ENCODE peak calls at places on chromosomes 11 and 22, in nine cellular contexts. One of them, this sample, is unnamed.

GRCh38 chr22:48627203-48627602 is 1200.5 kb downstream of the BRD1 start:
- DNase-seq in kidney: no peak
- DNase-seq in uterus: no peak
- DNase-seq in lower lobe of right lung: no peak
- DNase-seq in colonic mucosa: no peak
- DNase-seq in IMR-90: no peak
- DNase-seq in astrocyte of the spinal cord: no peak
- DNase-seq in WERI-Rb-1: no peak
- DNase-seq in NB4: peak; percentile 25
- DNase-seq in this sample: no peak

GRCh38 chr11:84780689-84781293 is 846.4 kb downstream of the DLG2 start:
- DNase-seq in IMR-90: peak; percentile 15
- DNase-seq in colonic mucosa: no peak
- DNase-seq in kidney: no peak
- DNase-seq in astrocyte of the spinal cord: peak; percentile 47
- DNase-seq in NB4: peak; percentile 40
- DNase-seq in WERI-Rb-1: no peak
- DNase-seq in lower lobe of right lung: no peak
- DNase-seq in uterus: no peak
- DNase-seq in this sample: peak; percentile 3

GRCh38 chr11:70503201-70503877 is 105.0 kb downstream of the CTTN start:
- DNase-seq in kidney: peak; percentile 41
- DNase-seq in WERI-Rb-1: peak; percentile 4
- DNase-seq in uterus: no peak
- DNase-seq in lower lobe of right lung: peak; percentile 36
- DNase-seq in colonic mucosa: no peak
- DNase-seq in astrocyte of the spinal cord: no peak
- DNase-seq in IMR-90: no peak
- DNase-seq in NB4: no peak
- DNase-seq in this sample: no peak

GRCh38 chr11:23359297-23359696 is 499.0 kb upstream of the CCDC179 start:
- DNase-seq in colonic mucosa: peak; percentile 23
- DNase-seq in uterus: no peak
- DNase-seq in kidney: no peak
- DNase-seq in WERI-Rb-1: no peak
- DNase-seq in IMR-90: peak; percentile 97
- DNase-seq in NB4: no peak
- DNase-seq in lower lobe of right lung: no peak
- DNase-seq in astrocyte of the spinal cord: peak; percentile 94
- DNase-seq in this sample: peak; percentile 87

GRCh38 chr22:43922123-43922522 is 1.5 kb upstream of the PNPLA3 start:
- DNase-seq in WERI-Rb-1: no peak
- DNase-seq in astrocyte of the spinal cord: no peak
- DNase-seq in NB4: no peak
- DNase-seq in colonic mucosa: no peak
- DNase-seq in kidney: no peak
- DNase-seq in lower lobe of right lung: no peak
- DNase-seq in uterus: no peak
- DNase-seq in IMR-90: no peak
- DNase-seq in this sample: no peak

GRCh38 chr22:23054531-23055257 is 15.6 kb upstream of the GNAZ start:
- DNase-seq in NB4: no peak
- DNase-seq in IMR-90: no peak
- DNase-seq in astrocyte of the spinal cord: no peak
- DNase-seq in uterus: no peak
- DNase-seq in WERI-Rb-1: no peak
- DNase-seq in kidney: peak; percentile 26
- DNase-seq in lower lobe of right lung: no peak
- DNase-seq in colonic mucosa: peak; percentile 15
- DNase-seq in this sample: no peak

GRCh38 chr11:63762662-63763505 is 5.7 kb downstream of the ZFTA start:
- DNase-seq in NB4: no peak
- DNase-seq in astrocyte of the spinal cord: peak; percentile 56
- DNase-seq in kidney: peak; percentile 82
- DNase-seq in WERI-Rb-1: peak; percentile 82
- DNase-seq in colonic mucosa: peak; percentile 64
- DNase-seq in IMR-90: no peak
- DNase-seq in uterus: peak; percentile 61
- DNase-seq in lower lobe of right lung: no peak
- DNase-seq in this sample: peak; percentile 62

GRCh38 chr11:22703040-22703439 is 36.6 kb downstream of the GAS2 start:
- DNase-seq in NB4: no peak
- DNase-seq in colonic mucosa: peak; percentile 36
- DNase-seq in IMR-90: peak; percentile 77
- DNase-seq in uterus: no peak
- DNase-seq in kidney: no peak
- DNase-seq in WERI-Rb-1: no peak
- DNase-seq in lower lobe of right lung: no peak
- DNase-seq in astrocyte of the spinal cord: peak; percentile 86
- DNase-seq in this sample: peak; percentile 12

GRCh38 chr22:49509016-49509415 is 318.7 kb downstream of the BRD1 start:
- DNase-seq in uterus: no peak
- DNase-seq in IMR-90: no peak
- DNase-seq in NB4: no peak
- DNase-seq in lower lobe of right lung: no peak
- DNase-seq in WERI-Rb-1: no peak
- DNase-seq in kidney: no peak
- DNase-seq in colonic mucosa: no peak
- DNase-seq in astrocyte of the spinal cord: no peak
- DNase-seq in this sample: no peak

DNA sequence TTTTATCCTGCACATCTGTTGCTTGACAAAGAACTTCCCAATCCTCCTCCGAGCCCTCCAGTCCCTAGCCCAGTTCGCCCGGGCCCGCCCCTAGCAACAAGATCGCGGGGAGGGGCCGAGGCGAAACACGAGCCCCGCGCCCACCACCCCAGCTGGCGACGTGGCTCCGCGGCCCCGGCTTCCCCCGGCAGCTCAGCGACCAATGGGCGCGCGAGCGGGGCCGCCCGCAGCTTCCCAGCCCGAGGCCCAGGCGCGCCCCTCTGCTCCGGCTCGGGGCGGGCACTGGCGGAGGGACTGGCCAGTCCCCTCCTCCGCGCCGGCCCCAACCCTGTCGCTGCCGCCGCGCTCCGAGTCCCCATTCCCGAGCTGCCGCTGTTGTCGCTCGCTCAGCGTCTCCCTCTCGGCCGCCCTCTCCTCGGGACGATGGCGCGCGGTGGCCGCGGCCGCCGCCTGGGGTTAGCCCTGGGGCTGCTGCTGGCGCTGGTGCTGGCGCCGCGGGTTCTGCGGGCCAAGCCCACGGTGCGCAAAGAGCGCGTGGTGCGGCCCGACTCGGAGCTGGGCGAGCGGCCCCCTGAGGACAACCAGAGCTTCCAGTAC is at the start of gene RCN1:
- DNase-seq in NB4: peak; percentile 85
- DNase-seq in uterus: peak; percentile 70
- DNase-seq in IMR-90: peak; percentile 86
- DNase-seq in astrocyte of the spinal cord: peak; percentile 76
- DNase-seq in kidney: peak; percentile 90
- DNase-seq in lower lobe of right lung: peak; percentile 70
- DNase-seq in colonic mucosa: peak; percentile 47
- DNase-seq in WERI-Rb-1: peak; percentile 83
- DNase-seq in this sample: peak; percentile 94
- H3K4me3 ChIP-seq in NB4: peak within 1 kb of the TSS; percentile 67
- H3K4me3 ChIP-seq in uterus: peak within 1 kb of the TSS; percentile 44
- H3K4me3 ChIP-seq in IMR-90: peak within 1 kb of the TSS; percentile 96
- H3K4me3 ChIP-seq in astrocyte of the spinal cord: peak within 1 kb of the TSS; percentile 75
- H3K4me3 ChIP-seq in kidney: peak within 1 kb of the TSS; percentile 83
- H3K4me3 ChIP-seq in lower lobe of right lung: peak within 1 kb of the TSS; percentile 84
- H3K4me3 ChIP-seq in colonic mucosa: peak within 1 kb of the TSS; percentile 60
- H3K4me3 ChIP-seq in WERI-Rb-1: peak within 1 kb of the TSS; percentile 72
- H3K4me3 ChIP-seq in this sample: peak within 1 kb of the TSS; percentile 87

GRCh38 chr11:112004389-112004788 is 20.8 kb upstream of the DLAT start:
- DNase-seq in colonic mucosa: no peak
- DNase-seq in uterus: no peak
- DNase-seq in NB4: peak; percentile 53
- DNase-seq in lower lobe of right lung: no peak
- DNase-seq in astrocyte of the spinal cord: no peak
- DNase-seq in IMR-90: no peak
- DNase-seq in WERI-Rb-1: no peak
- DNase-seq in kidney: no peak
- DNase-seq in this sample: no peak
- TF ChIP-seq CTCF in colonic mucosa: no peak
- TF ChIP-seq CTCF in uterus: no peak
- TF ChIP-seq CTCF in NB4: peak; percentile 69
- TF ChIP-seq CTCF in lower lobe of right lung: peak; percentile 11
- TF ChIP-seq CTCF in astrocyte of the spinal cord: no peak
- TF ChIP-seq CTCF in IMR-90: peak; percentile 26
- TF ChIP-seq CTCF in WERI-Rb-1: peak; percentile 57
- TF ChIP-seq CTCF in kidney: no peak
- TF ChIP-seq CTCF in this sample: peak; percentile 57

DNA sequence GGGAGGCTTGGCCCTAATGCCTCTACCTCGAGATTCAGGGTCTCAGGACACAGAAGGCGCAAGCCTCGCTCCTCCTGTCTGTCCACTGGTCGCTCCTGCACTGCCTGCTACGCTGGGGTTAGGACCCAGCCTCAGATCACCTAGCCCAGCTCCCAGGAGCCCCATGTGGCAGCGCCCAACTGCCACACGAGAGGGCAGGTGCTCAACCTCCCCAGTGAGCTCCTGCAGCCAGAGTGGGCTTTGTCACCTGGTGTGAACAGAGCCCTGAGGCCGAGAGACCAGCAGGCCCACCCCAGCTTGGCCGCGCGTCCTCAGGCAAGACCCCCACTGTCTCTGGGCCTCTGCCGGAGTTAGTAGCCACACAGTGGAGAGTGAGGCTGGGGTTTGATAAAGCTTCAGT is 21.7 kb upstream of the PPARA start:
- DNase-seq in WERI-Rb-1: no peak
- DNase-seq in NB4: no peak
- DNase-seq in astrocyte of the spinal cord: no peak
- DNase-seq in IMR-90: no peak
- DNase-seq in lower lobe of right lung: no peak
- DNase-seq in colonic mucosa: no peak
- DNase-seq in kidney: no peak
- DNase-seq in uterus: no peak
- DNase-seq in this sample: no peak
- H3K4me3 ChIP-seq in WERI-Rb-1: no peak overlapping the region
- H3K4me3 ChIP-seq in NB4: no peak overlapping the region
- H3K4me3 ChIP-seq in astrocyte of the spinal cord: no peak overlapping the region
- H3K4me3 ChIP-seq in IMR-90: no peak overlapping the region
- H3K4me3 ChIP-seq in lower lobe of right lung: no peak overlapping the region
- H3K4me3 ChIP-seq in colonic mucosa: no peak overlapping the region
- H3K4me3 ChIP-seq in kidney: no peak overlapping the region
- H3K4me3 ChIP-seq in uterus: no peak overlapping the region
- H3K4me3 ChIP-seq in this sample: no peak overlapping the region

DNA sequence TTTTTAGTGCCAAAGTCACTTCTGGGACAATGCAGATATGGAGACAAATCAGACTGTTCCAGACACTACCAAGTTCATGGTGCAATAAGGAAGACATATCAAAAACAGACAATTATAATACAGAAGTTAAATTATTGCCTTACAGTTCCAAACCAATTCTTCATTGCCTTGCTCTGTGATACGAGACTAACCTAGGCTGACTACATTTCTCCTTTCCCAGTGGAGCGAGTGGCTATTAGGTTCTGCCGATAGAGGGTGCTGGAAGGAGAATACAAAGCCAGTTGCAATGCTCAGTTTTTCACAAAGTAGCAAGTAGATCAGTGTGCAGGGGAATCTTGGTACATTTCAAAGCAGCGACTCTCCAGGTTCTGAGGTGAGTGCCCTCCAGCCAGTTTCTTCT is 67.8 kb downstream of the FAM168A start:
- DNase-seq in uterus: no peak
- DNase-seq in IMR-90: no peak
- DNase-seq in lower lobe of right lung: no peak
- DNase-seq in WERI-Rb-1: no peak
- DNase-seq in NB4: no peak
- DNase-seq in astrocyte of the spinal cord: no peak
- DNase-seq in kidney: no peak
- DNase-seq in colonic mucosa: peak; percentile 34
- DNase-seq in this sample: no peak
- TF ChIP-seq CTCF in uterus: no peak
- TF ChIP-seq CTCF in IMR-90: no peak
- TF ChIP-seq CTCF in lower lobe of right lung: peak; percentile 13
- TF ChIP-seq CTCF in WERI-Rb-1: no peak
- TF ChIP-seq CTCF in NB4: no peak
- TF ChIP-seq CTCF in astrocyte of the spinal cord: peak; percentile 28
- TF ChIP-seq CTCF in kidney: no peak
- TF ChIP-seq CTCF in colonic mucosa: peak; percentile 19
- TF ChIP-seq CTCF in this sample: peak; percentile 18

GRCh38 chr11:9609002-9609759 is 35.7 kb downstream of the WEE1 start:
- DNase-seq in uterus: no peak
- DNase-seq in IMR-90: no peak
- DNase-seq in colonic mucosa: no peak
- DNase-seq in lower lobe of right lung: no peak
- DNase-seq in astrocyte of the spinal cord: no peak
- DNase-seq in NB4: no peak
- DNase-seq in WERI-Rb-1: no peak
- DNase-seq in kidney: no peak
- DNase-seq in this sample: no peak
- H3K4me3 ChIP-seq in uterus: no peak overlapping the region
- H3K4me3 ChIP-seq in IMR-90: no peak overlapping the region
- H3K4me3 ChIP-seq in colonic mucosa: no peak overlapping the region
- H3K4me3 ChIP-seq in lower lobe of right lung: no peak overlapping the region
- H3K4me3 ChIP-seq in astrocyte of the spinal cord: no peak overlapping the region
- H3K4me3 ChIP-seq in NB4: no peak overlapping the region
- H3K4me3 ChIP-seq in WERI-Rb-1: no peak overlapping the region
- H3K4me3 ChIP-seq in kidney: no peak overlapping the region
- H3K4me3 ChIP-seq in this sample: no peak overlapping the region

This sample was measured in fibroblast of villous mesenchyme.